ENCODE peak calls at places on chromosomes 13 and 19, in four cellular contexts. One of them, this sample, is unnamed.

GRCh38 chr13:28258401-28258800 is 120.1 kb downstream of the PAN3 start:
- DNase-seq in activated naive CD4-positive, alpha-beta T cell treated with anti-CD3 and anti-CD28 coated beads for 36 hours: no peak
- DNase-seq in stimulated activated CD4-positive, alpha-beta T cell treated with anti-CD3 and anti-CD28 coated beads, TNF-alpha, amount 100 ng/mL, for 48 hours: no peak
- DNase-seq in T-helper 9 cell: no peak
- DNase-seq in this sample: no peak

GRCh38 chr13:92413452-92413851 is 813.2 kb upstream of the GPC6 start:
- DNase-seq in activated naive CD4-positive, alpha-beta T cell treated with anti-CD3 and anti-CD28 coated beads for 36 hours: no peak
- DNase-seq in stimulated activated CD4-positive, alpha-beta T cell treated with anti-CD3 and anti-CD28 coated beads, TNF-alpha, amount 100 ng/mL, for 48 hours: no peak
- DNase-seq in T-helper 9 cell: no peak
- DNase-seq in this sample: no peak

GRCh38 chr13:112194579-112194978 is 127.6 kb downstream of the SOX1 start:
- DNase-seq in activated naive CD4-positive, alpha-beta T cell treated with anti-CD3 and anti-CD28 coated beads for 36 hours: no peak
- DNase-seq in stimulated activated CD4-positive, alpha-beta T cell treated with anti-CD3 and anti-CD28 coated beads, TNF-alpha, amount 100 ng/mL, for 48 hours: no peak
- DNase-seq in T-helper 9 cell: no peak
- DNase-seq in this sample: no peak

GRCh38 chr13:26513931-26514330 is 43.6 kb upstream of the WASF3 start:
- DNase-seq in activated naive CD4-positive, alpha-beta T cell treated with anti-CD3 and anti-CD28 coated beads for 36 hours: no peak
- DNase-seq in stimulated activated CD4-positive, alpha-beta T cell treated with anti-CD3 and anti-CD28 coated beads, TNF-alpha, amount 100 ng/mL, for 48 hours: no peak
- DNase-seq in T-helper 9 cell: no peak
- DNase-seq in this sample: no peak

GRCh38 chr19:16369664-16370576 is 45.3 kb downstream of the KLF2 start:
- DNase-seq in activated naive CD4-positive, alpha-beta T cell treated with anti-CD3 and anti-CD28 coated beads for 36 hours: peak; percentile 47
- DNase-seq in stimulated activated CD4-positive, alpha-beta T cell treated with anti-CD3 and anti-CD28 coated beads, TNF-alpha, amount 100 ng/mL, for 48 hours: no peak
- DNase-seq in T-helper 9 cell: peak; percentile 74
- DNase-seq in this sample: no peak

GRCh38 chr13:52848455-52849190 is at the start of gene PCDH8:
- DNase-seq in activated naive CD4-positive, alpha-beta T cell treated with anti-CD3 and anti-CD28 coated beads for 36 hours: no peak
- DNase-seq in stimulated activated CD4-positive, alpha-beta T cell treated with anti-CD3 and anti-CD28 coated beads, TNF-alpha, amount 100 ng/mL, for 48 hours: no peak
- DNase-seq in T-helper 9 cell: no peak
- DNase-seq in this sample: no peak

GRCh38 chr13:106151056-106151699 is 384.3 kb downstream of the EFNB2 start:
- DNase-seq in activated naive CD4-positive, alpha-beta T cell treated with anti-CD3 and anti-CD28 coated beads for 36 hours: no peak
- DNase-seq in stimulated activated CD4-positive, alpha-beta T cell treated with anti-CD3 and anti-CD28 coated beads, TNF-alpha, amount 100 ng/mL, for 48 hours: no peak
- DNase-seq in T-helper 9 cell: no peak
- DNase-seq in this sample: no peak

GRCh38 chr19:47187797-47188196 is 43.2 kb downstream of the BBC3 start:
- DNase-seq in activated naive CD4-positive, alpha-beta T cell treated with anti-CD3 and anti-CD28 coated beads for 36 hours: peak; percentile 61
- DNase-seq in stimulated activated CD4-positive, alpha-beta T cell treated with anti-CD3 and anti-CD28 coated beads, TNF-alpha, amount 100 ng/mL, for 48 hours: no peak
- DNase-seq in T-helper 9 cell: no peak
- DNase-seq in this sample: no peak

GRCh38 chr19:20661150-20661819 is at the start of gene ZNF626:
- DNase-seq in activated naive CD4-positive, alpha-beta T cell treated with anti-CD3 and anti-CD28 coated beads for 36 hours: peak; percentile 97
- DNase-seq in stimulated activated CD4-positive, alpha-beta T cell treated with anti-CD3 and anti-CD28 coated beads, TNF-alpha, amount 100 ng/mL, for 48 hours: peak; percentile 80
- DNase-seq in T-helper 9 cell: peak; percentile 86
- DNase-seq in this sample: peak; percentile 90

GRCh38 chr13:110258876-110259631 is 47.9 kb downstream of the COL4A1 start:
- DNase-seq in activated naive CD4-positive, alpha-beta T cell treated with anti-CD3 and anti-CD28 coated beads for 36 hours: no peak
- DNase-seq in stimulated activated CD4-positive, alpha-beta T cell treated with anti-CD3 and anti-CD28 coated beads, TNF-alpha, amount 100 ng/mL, for 48 hours: no peak
- DNase-seq in T-helper 9 cell: no peak
- DNase-seq in this sample: no peak

GRCh38 chr13:106337096-106337495 is 198.4 kb downstream of the EFNB2 start:
- DNase-seq in activated naive CD4-positive, alpha-beta T cell treated with anti-CD3 and anti-CD28 coated beads for 36 hours: no peak
- DNase-seq in stimulated activated CD4-positive, alpha-beta T cell treated with anti-CD3 and anti-CD28 coated beads, TNF-alpha, amount 100 ng/mL, for 48 hours: no peak
- DNase-seq in T-helper 9 cell: no peak
- DNase-seq in this sample: no peak

GRCh38 chr13:52994865-52995264 is 33.7 kb upstream of the OLFM4 start:
- DNase-seq in activated naive CD4-positive, alpha-beta T cell treated with anti-CD3 and anti-CD28 coated beads for 36 hours: no peak
- DNase-seq in stimulated activated CD4-positive, alpha-beta T cell treated with anti-CD3 and anti-CD28 coated beads, TNF-alpha, amount 100 ng/mL, for 48 hours: no peak
- DNase-seq in T-helper 9 cell: no peak
- DNase-seq in this sample: no peak

GRCh38 chr13:66534561-66534960 is 695.6 kb downstream of the PCDH9 start:
- DNase-seq in activated naive CD4-positive, alpha-beta T cell treated with anti-CD3 and anti-CD28 coated beads for 36 hours: no peak
- DNase-seq in stimulated activated CD4-positive, alpha-beta T cell treated with anti-CD3 and anti-CD28 coated beads, TNF-alpha, amount 100 ng/mL, for 48 hours: no peak
- DNase-seq in T-helper 9 cell: no peak
- DNase-seq in this sample: no peak

GRCh38 chr19:3603121-3603841 is 3.4 kb downstream of the TBXA2R start:
- DNase-seq in activated naive CD4-positive, alpha-beta T cell treated with anti-CD3 and anti-CD28 coated beads for 36 hours: no peak
- DNase-seq in stimulated activated CD4-positive, alpha-beta T cell treated with anti-CD3 and anti-CD28 coated beads, TNF-alpha, amount 100 ng/mL, for 48 hours: no peak
- DNase-seq in T-helper 9 cell: no peak
- DNase-seq in this sample: no peak

GRCh38 chr13:24717217-24717616 is 37.0 kb downstream of the ATP12A start:
- DNase-seq in activated naive CD4-positive, alpha-beta T cell treated with anti-CD3 and anti-CD28 coated beads for 36 hours: no peak
- DNase-seq in stimulated activated CD4-positive, alpha-beta T cell treated with anti-CD3 and anti-CD28 coated beads, TNF-alpha, amount 100 ng/mL, for 48 hours: no peak
- DNase-seq in T-helper 9 cell: no peak
- DNase-seq in this sample: no peak

GRCh38 chr13:87122551-87122950 is 548.6 kb upstream of the SLITRK5 start:
- DNase-seq in activated naive CD4-positive, alpha-beta T cell treated with anti-CD3 and anti-CD28 coated beads for 36 hours: no peak
- DNase-seq in stimulated activated CD4-positive, alpha-beta T cell treated with anti-CD3 and anti-CD28 coated beads, TNF-alpha, amount 100 ng/mL, for 48 hours: no peak
- DNase-seq in T-helper 9 cell: no peak
- DNase-seq in this sample: no peak

GRCh38 chr13:24301434-24301833 is 7.9 kb upstream of the C1QTNF9 start:
- DNase-seq in activated naive CD4-positive, alpha-beta T cell treated with anti-CD3 and anti-CD28 coated beads for 36 hours: no peak
- DNase-seq in stimulated activated CD4-positive, alpha-beta T cell treated with anti-CD3 and anti-CD28 coated beads, TNF-alpha, amount 100 ng/mL, for 48 hours: no peak
- DNase-seq in T-helper 9 cell: no peak
- DNase-seq in this sample: no peak

GRCh38 chr19:56085571-56086275 is 35.4 kb downstream of the ZNF787 start:
- DNase-seq in activated naive CD4-positive, alpha-beta T cell treated with anti-CD3 and anti-CD28 coated beads for 36 hours: peak; percentile 26
- DNase-seq in stimulated activated CD4-positive, alpha-beta T cell treated with anti-CD3 and anti-CD28 coated beads, TNF-alpha, amount 100 ng/mL, for 48 hours: no peak
- DNase-seq in T-helper 9 cell: no peak
- DNase-seq in this sample: no peak

GRCh38 chr13:50577806-50578205 is 265.7 kb downstream of the DLEU7 start:
- DNase-seq in activated naive CD4-positive, alpha-beta T cell treated with anti-CD3 and anti-CD28 coated beads for 36 hours: no peak
- DNase-seq in stimulated activated CD4-positive, alpha-beta T cell treated with anti-CD3 and anti-CD28 coated beads, TNF-alpha, amount 100 ng/mL, for 48 hours: no peak
- DNase-seq in T-helper 9 cell: no peak
- DNase-seq in this sample: no peak

GRCh38 chr13:109671919-109672318 is 114.5 kb downstream of the IRS2 start:
- DNase-seq in activated naive CD4-positive, alpha-beta T cell treated with anti-CD3 and anti-CD28 coated beads for 36 hours: no peak
- DNase-seq in stimulated activated CD4-positive, alpha-beta T cell treated with anti-CD3 and anti-CD28 coated beads, TNF-alpha, amount 100 ng/mL, for 48 hours: no peak
- DNase-seq in T-helper 9 cell: no peak
- DNase-seq in this sample: no peak

GRCh38 chr13:48570225-48570828 is 37.4 kb upstream of the RCBTB2 start:
- DNase-seq in activated naive CD4-positive, alpha-beta T cell treated with anti-CD3 and anti-CD28 coated beads for 36 hours: no peak
- DNase-seq in stimulated activated CD4-positive, alpha-beta T cell treated with anti-CD3 and anti-CD28 coated beads, TNF-alpha, amount 100 ng/mL, for 48 hours: no peak
- DNase-seq in T-helper 9 cell: no peak
- DNase-seq in this sample: no peak

GRCh38 chr19:1324792-1325567 is 39.3 kb downstream of the EFNA2 start:
- DNase-seq in activated naive CD4-positive, alpha-beta T cell treated with anti-CD3 and anti-CD28 coated beads for 36 hours: peak; percentile 45
- DNase-seq in stimulated activated CD4-positive, alpha-beta T cell treated with anti-CD3 and anti-CD28 coated beads, TNF-alpha, amount 100 ng/mL, for 48 hours: no peak
- DNase-seq in T-helper 9 cell: no peak
- DNase-seq in this sample: peak; percentile 49

GRCh38 chr19:36152061-36152885 is at the start of gene COX7A1:
- DNase-seq in activated naive CD4-positive, alpha-beta T cell treated with anti-CD3 and anti-CD28 coated beads for 36 hours: no peak
- DNase-seq in stimulated activated CD4-positive, alpha-beta T cell treated with anti-CD3 and anti-CD28 coated beads, TNF-alpha, amount 100 ng/mL, for 48 hours: no peak
- DNase-seq in T-helper 9 cell: no peak
- DNase-seq in this sample: no peak

GRCh38 chr19:10870501-10870954 is 825 bp upstream of the CARM1 start:
- DNase-seq in activated naive CD4-positive, alpha-beta T cell treated with anti-CD3 and anti-CD28 coated beads for 36 hours: no peak
- DNase-seq in stimulated activated CD4-positive, alpha-beta T cell treated with anti-CD3 and anti-CD28 coated beads, TNF-alpha, amount 100 ng/mL, for 48 hours: no peak
- DNase-seq in T-helper 9 cell: no peak
- DNase-seq in this sample: no peak

GRCh38 chr13:30796132-30796832 is 60.9 kb downstream of the ALOX5AP start:
- DNase-seq in activated naive CD4-positive, alpha-beta T cell treated with anti-CD3 and anti-CD28 coated beads for 36 hours: no peak
- DNase-seq in stimulated activated CD4-positive, alpha-beta T cell treated with anti-CD3 and anti-CD28 coated beads, TNF-alpha, amount 100 ng/mL, for 48 hours: no peak
- DNase-seq in T-helper 9 cell: no peak
- DNase-seq in this sample: no peak

GRCh38 chr19:20660473-20660872 is 898 bp downstream of the ZNF626 start:
- DNase-seq in activated naive CD4-positive, alpha-beta T cell treated with anti-CD3 and anti-CD28 coated beads for 36 hours: no peak
- DNase-seq in stimulated activated CD4-positive, alpha-beta T cell treated with anti-CD3 and anti-CD28 coated beads, TNF-alpha, amount 100 ng/mL, for 48 hours: no peak
- DNase-seq in T-helper 9 cell: no peak
- DNase-seq in this sample: no peak

GRCh38 chr13:81487151-81487550 is 1146.2 kb upstream of the SPRY2 start:
- DNase-seq in activated naive CD4-positive, alpha-beta T cell treated with anti-CD3 and anti-CD28 coated beads for 36 hours: peak; percentile 4
- DNase-seq in stimulated activated CD4-positive, alpha-beta T cell treated with anti-CD3 and anti-CD28 coated beads, TNF-alpha, amount 100 ng/mL, for 48 hours: no peak
- DNase-seq in T-helper 9 cell: no peak
- DNase-seq in this sample: peak; percentile 5

GRCh38 chr13:66558511-66558910 is 671.6 kb downstream of the PCDH9 start:
- DNase-seq in activated naive CD4-positive, alpha-beta T cell treated with anti-CD3 and anti-CD28 coated beads for 36 hours: no peak
- DNase-seq in stimulated activated CD4-positive, alpha-beta T cell treated with anti-CD3 and anti-CD28 coated beads, TNF-alpha, amount 100 ng/mL, for 48 hours: no peak
- DNase-seq in T-helper 9 cell: no peak
- DNase-seq in this sample: peak; percentile 50

This sample was measured in RPMI8226.